ENCODE peak calls at places on chromosome 4, in eight cellular contexts. V, D, H, C, F, M, X and W are unnamed samples. For H3K27me3, the result is how much of the 10 kb centered on the place peaks cover.

GRCh38 chr4:15778191-15778741 is at the start of gene CD38:
- DNase-seq in V (no peak), D (no peak), H (no peak), C (peak), F (peak), M (no peak), X (peak), W (no peak)

GRCh38 chr4:140533951-140534480 is 10.0 kb downstream of the ELMOD2 start:
- DNase-seq in V (no peak), D (no peak), H (no peak), C (no peak), F (no peak), M (peak), X (no peak), W (no peak)

GRCh38 chr4:168071304-168071703 is 21.0 kb upstream of the ANXA10 start:
- DNase-seq in V (no peak), D (no peak), H (no peak), C (no peak), F (no peak), M (no peak), X (no peak), W (no peak)

GRCh38 chr4:155787113-155787710 is 28.4 kb downstream of the GUCY1B1 start:
- DNase-seq in V (peak), D (no peak), H (no peak), C (no peak), F (no peak), M (peak), X (peak), W (no peak)

GRCh38 chr4:8770518-8771257 is 101.0 kb downstream of the HMX1 start:
- DNase-seq in V (no peak), D (no peak), H (no peak), C (no peak), F (peak), M (no peak), X (no peak), W (no peak)

GRCh38 chr4:172962564-172963353 is 205.9 kb upstream of the GALNT7 start:
- DNase-seq in V (no peak), D (peak), H (no peak), C (peak), F (no peak), M (peak), X (no peak), W (peak)

GRCh38 chr4:147368948-147369347 is 111.9 kb upstream of the EDNRA start:
- DNase-seq in V (no peak), D (no peak), H (no peak), C (no peak), F (no peak), M (no peak), X (no peak), W (no peak)

GRCh38 chr4:76016383-76016782 is 6.9 kb downstream of the CXCL10 start:
- DNase-seq in V (no peak), D (no peak), H (no peak), C (no peak), F (peak), M (no peak), X (no peak), W (no peak)

GRCh38 chr4:1994935-1995334 is 13.8 kb downstream of the NELFA start:
- DNase-seq in V (no peak), D (no peak), H (no peak), C (no peak), F (no peak), M (no peak), X (no peak), W (no peak)

GRCh38 chr4:77734928-77735327 is 84.2 kb downstream of the CNOT6L start:
- DNase-seq in V (no peak), D (no peak), H (no peak), C (no peak), F (no peak), M (peak), X (peak), W (peak)

GRCh38 chr4:103046416-103047290 is 27.1 kb upstream of the SLC9B1 start:
- DNase-seq in V (peak), D (no peak), H (no peak), C (no peak), F (no peak), M (peak), X (peak), W (no peak)

GRCh38 chr4:53914313-53915016 is 149.9 kb downstream of the CHIC2 start:
- DNase-seq in V (no peak), D (no peak), H (no peak), C (peak), F (no peak), M (peak), X (peak), W (no peak)

GRCh38 chr4:6275898-6276563 is 6.4 kb downstream of the WFS1 start:
- DNase-seq in V (no peak), D (no peak), H (no peak), C (no peak), F (no peak), M (no peak), X (no peak), W (no peak)

GRCh38 chr4:128390475-128390996 is 102.9 kb upstream of the PGRMC2 start:
- DNase-seq in V (no peak), D (no peak), H (no peak), C (no peak), F (no peak), M (no peak), X (no peak), W (no peak)

GRCh38 chr4:17336524-17336941 is 175.4 kb downstream of the QDPR start:
- DNase-seq in V (peak), D (no peak), H (peak), C (no peak), F (peak), M (no peak), X (no peak), W (no peak)

GRCh38 chr4:113756005-113756410 is 5.5 kb downstream of the CAMK2D start:
- DNase-seq in V (no peak), D (no peak), H (no peak), C (no peak), F (no peak), M (peak), X (peak), W (no peak)

GRCh38 chr4:104592894-104593470 is 98.3 kb upstream of the CXXC4 start:
- DNase-seq in V (no peak), D (no peak), H (no peak), C (no peak), F (no peak), M (peak), X (no peak), W (no peak)

GRCh38 chr4:5894266-5894665 is 1.4 kb upstream of the CRMP1 start:
- DNase-seq in V (no peak), D (no peak), H (no peak), C (no peak), F (no peak), M (no peak), X (no peak), W (no peak)

GRCh38 chr4:65546882-65547281 is 123.4 kb downstream of the EPHA5 start:
- DNase-seq in V (no peak), D (no peak), H (no peak), C (no peak), F (no peak), M (no peak), X (no peak), W (no peak)

GRCh38 chr4:150385606-150386005 is 196.3 kb upstream of the MAB21L2 start:
- DNase-seq in V (no peak), D (no peak), H (no peak), C (no peak), F (no peak), M (peak), X (peak), W (peak)

GRCh38 chr4:184824081-184824775 is 1.5 kb downstream of the ACSL1 start:
- DNase-seq in V (no peak), D (no peak), H (no peak), C (no peak), F (no peak), M (no peak), X (no peak), W (no peak)

GRCh38 chr4:71147261-71147660 is 153.8 kb downstream of the DCK start:
- DNase-seq in V (no peak), D (no peak), H (no peak), C (no peak), F (no peak), M (no peak), X (peak), W (no peak)

GRCh38 chr4:181792641-181793612 is 450.3 kb upstream of the TENM3 start:
- DNase-seq in V (no peak), D (no peak), H (no peak), C (no peak), F (no peak), M (no peak), X (no peak), W (no peak)

GRCh38 chr4:44629280-44629866 is 22.1 kb downstream of the YIPF7 start:
- DNase-seq in V (peak), D (no peak), H (no peak), C (no peak), F (no peak), M (peak), X (peak), W (peak)

GRCh38 chr4:76011700-76012387 is 4.5 kb upstream of the CXCL9 start:
- DNase-seq in V (no peak), D (no peak), H (no peak), C (no peak), F (no peak), M (peak), X (peak), W (peak)

GRCh38 chr4:65498606-65499005 is 171.7 kb downstream of the EPHA5 start:
- DNase-seq in V (no peak), D (no peak), H (no peak), C (no peak), F (no peak), M (no peak), X (no peak), W (no peak)

GRCh38 chr4:13329963-13330362 is 154.2 kb downstream of the RAB28 start:
- DNase-seq in V (peak), D (no peak), H (no peak), C (no peak), F (no peak), M (peak), X (no peak), W (no peak)

GRCh38 chr4:56739104-56739777 is 58.1 kb upstream of the HOPX start:
- DNase-seq in V (no peak), D (no peak), H (no peak), C (no peak), F (no peak), M (peak), X (no peak), W (no peak)

GRCh38 chr4:121777625-121778024 is 12.7 kb upstream of the SMIM43 start:
- DNase-seq in V (no peak), D (no peak), H (no peak), C (no peak), F (no peak), M (no peak), X (no peak), W (no peak)

GRCh38 chr4:103998752-103999151 is 279.0 kb upstream of the TACR3 start:
- DNase-seq in V (no peak), D (no peak), H (no peak), C (no peak), F (no peak), M (no peak), X (no peak), W (no peak)

GRCh38 chr4:163590609-163591264 is 96.2 kb downstream of the TMA16 start:
- DNase-seq in V (no peak), D (no peak), H (no peak), C (no peak), F (no peak), M (no peak), X (no peak), W (no peak)

GRCh38 chr4:163590103-163590502 is 95.6 kb downstream of the TMA16 start:
- DNase-seq in V (no peak), D (no peak), H (no peak), C (no peak), F (no peak), M (no peak), X (no peak), W (no peak)

GRCh38 chr4:163592207-163592606 is 97.7 kb downstream of the TMA16 start:
- DNase-seq in V (no peak), D (no peak), H (no peak), C (no peak), F (no peak), M (no peak), X (no peak), W (no peak)

GRCh38 chr4:163591614-163592020 is 97.1 kb downstream of the TMA16 start:
- DNase-seq in V (no peak), D (no peak), H (no peak), C (no peak), F (no peak), M (no peak), X (no peak), W (no peak)

DNA sequence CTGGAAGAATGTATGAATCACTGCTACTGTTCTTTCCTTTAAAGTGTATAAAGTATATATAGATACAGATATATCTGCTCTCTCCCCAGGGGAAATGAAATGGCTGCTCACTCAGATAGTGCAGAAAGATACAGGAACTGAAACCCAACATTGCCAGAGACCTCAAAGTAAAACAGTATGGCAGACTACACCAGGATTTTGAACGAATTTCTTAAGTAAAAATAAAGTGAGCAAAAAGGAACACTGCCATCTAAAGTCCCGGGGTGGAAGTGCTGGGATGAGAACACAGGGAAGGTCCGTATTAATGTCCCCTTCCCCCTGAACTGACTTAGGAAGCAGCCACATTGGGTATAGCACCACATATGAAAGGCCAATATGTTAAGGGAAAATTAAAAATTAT is 93.4 kb downstream of the TMA16 start:
- DNase-seq in V (no peak), D (no peak), H (no peak), C (no peak), F (no peak), M (no peak), X (peak), W (no peak)
- TF ChIP-seq CTCF in V (no peak), D (no peak), H (peak), C (no peak), F (no peak), M (no peak), X (peak), W (peak)

GRCh38 chr4:7411491-7411890 is 23.2 kb downstream of the PSAPL1 start:
- DNase-seq in V (no peak), D (no peak), H (no peak), C (no peak), F (no peak), M (no peak), X (no peak), W (no peak)
- H3K27me3 ChIP-seq in V (under half), D (under half), H (under half), C (under half), F (under half), M (under half), X (under half), W (under half)

GRCh38 chr4:85168456-85168855 is 202.0 kb upstream of the WDFY3 start:
- DNase-seq in V (no peak), D (no peak), H (no peak), C (no peak), F (no peak), M (no peak), X (no peak), W (no peak)

GRCh38 chr4:85166318-85166717 is 199.8 kb upstream of the WDFY3 start:
- DNase-seq in V (no peak), D (no peak), H (no peak), C (no peak), F (no peak), M (no peak), X (no peak), W (no peak)

GRCh38 chr4:85170241-85170640 is 203.8 kb upstream of the WDFY3 start:
- DNase-seq in V (no peak), D (no peak), H (no peak), C (no peak), F (no peak), M (no peak), X (no peak), W (no peak)

DNA sequence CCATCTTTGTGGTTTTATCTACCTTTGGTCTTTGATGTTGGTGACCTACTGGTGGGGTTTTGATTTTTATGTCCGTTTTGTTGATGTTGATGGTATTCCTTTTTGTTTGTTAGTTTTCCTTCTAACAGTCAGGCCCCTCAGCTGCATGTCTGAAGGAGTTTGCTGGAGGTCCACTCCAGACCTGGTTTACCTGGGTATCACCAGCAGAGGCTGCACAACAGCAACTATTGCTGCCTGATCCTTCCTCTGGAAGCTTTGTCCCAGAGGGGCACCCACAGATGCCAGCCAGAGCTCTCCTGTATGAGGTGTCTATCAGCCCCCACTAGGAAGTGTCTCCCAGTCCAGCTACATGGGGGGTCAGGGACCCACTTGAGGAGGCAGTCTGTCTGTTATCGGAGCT is 199.3 kb upstream of the WDFY3 start:
- DNase-seq in V (no peak), D (no peak), H (no peak), C (no peak), F (no peak), M (no peak), X (no peak), W (no peak)
- TF ChIP-seq CTCF in V (peak), D (no peak), H (no peak), C (no peak), F (no peak), M (no peak), X (no peak), W (no peak)

GRCh38 chr4:110614981-110615365 is 7.9 kb downstream of the PITX2 start:
- DNase-seq in V (no peak), D (no peak), H (no peak), C (no peak), F (no peak), M (no peak), X (no peak), W (no peak)

GRCh38 chr4:110611968-110612447 is 10.9 kb downstream of the PITX2 start:
- DNase-seq in V (no peak), D (no peak), H (no peak), C (no peak), F (no peak), M (no peak), X (no peak), W (no peak)

GRCh38 chr4:110614173-110614948 is 8.5 kb downstream of the PITX2 start:
- DNase-seq in V (no peak), D (no peak), H (no peak), C (no peak), F (no peak), M (no peak), X (no peak), W (no peak)

GRCh38 chr4:110612631-110613269 is 10.1 kb downstream of the PITX2 start:
- DNase-seq in V (no peak), D (no peak), H (no peak), C (no peak), F (no peak), M (no peak), X (no peak), W (no peak)

DNA sequence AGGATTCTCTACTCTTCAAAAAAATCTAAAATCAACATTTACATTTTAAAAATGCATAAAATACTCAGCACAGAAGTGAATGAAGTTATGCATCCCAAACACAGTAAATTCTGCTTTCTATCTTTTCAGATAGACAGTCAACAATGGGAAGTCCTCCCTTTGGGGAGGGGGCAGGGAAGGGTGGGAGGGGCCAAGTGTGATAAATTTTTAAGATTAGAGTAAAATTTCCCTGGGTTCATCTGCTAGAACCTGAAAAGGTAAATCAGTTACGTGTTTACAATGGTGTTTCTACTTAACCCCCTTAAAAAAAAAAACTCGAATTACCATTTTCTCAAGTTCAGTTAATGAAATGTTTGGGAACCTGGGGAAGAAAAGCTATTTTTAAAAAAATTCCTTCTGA is 9.2 kb downstream of the PITX2 start:
- DNase-seq in V (no peak), D (no peak), H (no peak), C (no peak), F (no peak), M (no peak), X (no peak), W (no peak)
- H3K27me3 ChIP-seq in V (under half), D (under half), H (under half), C (under half), F (under half), M (half or more), X (half or more), W (half or more)

GRCh38 chr4:136737066-136737465 is 795.2 kb downstream of the PCDH18 start:
- DNase-seq in V (no peak), D (no peak), H (no peak), C (no peak), F (no peak), M (no peak), X (no peak), W (no peak)
- TF ChIP-seq CTCF in V (no peak), D (no peak), H (no peak), C (no peak), F (no peak), M (no peak), X (no peak), W (no peak)

DNA sequence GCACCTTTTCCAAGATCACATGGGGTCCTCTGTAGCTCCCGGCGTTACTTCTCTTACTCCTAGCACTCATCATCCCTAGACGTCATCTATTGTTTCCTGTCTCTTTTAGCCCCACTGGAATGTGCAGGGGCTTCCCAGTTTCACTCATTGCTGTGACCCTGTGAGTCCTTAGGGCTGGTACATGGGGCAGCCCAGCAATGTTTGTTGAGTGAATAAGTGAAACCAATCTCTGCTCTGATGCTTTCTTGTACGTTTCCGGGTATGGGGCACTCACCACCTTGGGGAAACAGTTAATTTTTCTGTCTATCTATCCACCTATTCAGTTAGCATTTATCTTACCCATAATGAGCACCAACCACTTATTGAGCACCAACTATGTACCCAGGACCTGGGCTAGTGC is 16.1 kb downstream of the MSX1 start:
- DNase-seq in V (no peak), D (no peak), H (no peak), C (no peak), F (no peak), M (no peak), X (no peak), W (no peak)
- H3K27me3 ChIP-seq in V (under half), D (under half), H (under half), C (under half), F (under half), M (under half), X (under half), W (under half)

GRCh38 chr4:106618920-106619319 is 250.3 kb upstream of the GIMD1 start:
- DNase-seq in V (no peak), D (no peak), H (no peak), C (no peak), F (no peak), M (no peak), X (no peak), W (no peak)
- TF ChIP-seq CTCF in V (no peak), D (no peak), H (no peak), C (no peak), F (no peak), M (no peak), X (no peak), W (no peak)

DNA sequence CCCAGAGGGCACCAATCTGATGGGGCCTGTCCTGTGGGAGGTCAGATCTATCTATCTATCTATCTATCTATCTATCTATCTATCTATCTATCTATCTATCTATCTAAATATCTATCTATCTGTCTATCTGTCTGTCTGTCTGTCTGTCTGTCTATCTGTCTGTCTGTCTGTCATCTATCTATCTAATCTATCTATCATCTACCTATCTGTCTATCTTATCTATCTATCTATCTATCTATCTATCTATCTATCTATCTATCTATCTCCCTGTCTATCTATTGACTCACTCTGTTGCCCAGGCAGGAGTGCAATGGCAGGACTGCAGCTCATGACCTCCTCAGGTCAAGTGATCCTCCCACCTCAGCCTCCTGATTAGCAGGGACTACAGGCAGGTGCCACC is 155.7 kb upstream of the STX18 start:
- DNase-seq in V (no peak), D (no peak), H (no peak), C (no peak), F (no peak), M (no peak), X (no peak), W (no peak)
- H3K27me3 ChIP-seq in V (under half), D (under half), H (under half), C (under half), F (under half), M (under half), X (under half), W (under half)